ENCODE peak calls at places on chromosomes 5 and 9, in nine cellular contexts. E, F, M, I, Z, B, C, J and S are unnamed samples.

GRCh38 chr9:137295313-137296213 is 6.5 kb downstream of the NRARP start:
- DNase-seq in J (no peak), M (peak; percentile 57), F (no peak), I (peak; percentile 66), C (no peak), B (peak; percentile 64), Z (no peak), E (peak; percentile 70), S (no peak)

GRCh38 chr9:124309665-124310064 is 51.9 kb downstream of the NEK6 start:
- DNase-seq in M (no peak), C (peak; percentile 95), Z (no peak), E (no peak), B (no peak), F (peak; percentile 88), J (peak; percentile 96), I (peak; percentile 71), S (no peak)

GRCh38 chr9:127426756-127427155 is 2.6 kb downstream of the ZNF79 start:
- DNase-seq in Z (no peak), B (no peak), E (no peak), F (no peak), I (no peak), C (no peak), J (no peak), M (no peak), S (no peak)

GRCh38 chr5:57216714-57217113 is 42.9 kb downstream of the GPBP1 start:
- DNase-seq in J (no peak), I (no peak), F (no peak), C (no peak), M (no peak), E (no peak), B (no peak), Z (no peak), S (no peak)

GRCh38 chr9:72586388-72587160 is 65.2 kb downstream of the TMC1 start:
- DNase-seq in F (no peak), C (no peak), I (no peak), M (no peak), B (no peak), E (no peak), Z (no peak), J (no peak), S (no peak)

GRCh38 chr5:54087436-54087835 is 222.9 kb downstream of the ARL15 start:
- DNase-seq in F (no peak), Z (no peak), I (no peak), M (no peak), E (no peak), C (no peak), J (no peak), B (no peak), S (no peak)

GRCh38 chr5:180090769-180091546 is 19.4 kb upstream of the RNF130 start:
- DNase-seq in M (peak; percentile 56), B (peak; percentile 52), F (no peak), I (peak; percentile 90), E (no peak), J (no peak), C (peak; percentile 46), Z (peak; percentile 34), S (peak; percentile 27)

GRCh38 chr5:173056783-173057061 is 570 bp downstream of the CREBRF start:
- DNase-seq in E (no peak), I (no peak), Z (no peak), J (no peak), C (no peak), B (no peak), F (no peak), M (no peak), S (no peak)

GRCh38 chr9:6014668-6015270 is 655 bp downstream of the RANBP6 start:
- DNase-seq in B (no peak), J (no peak), M (no peak), C (no peak), Z (no peak), F (no peak), E (no peak), I (no peak), S (no peak)

GRCh38 chr5:75043736-75044264 is 8.6 kb downstream of the GCNT4 start:
- DNase-seq in Z (no peak), J (no peak), C (no peak), F (no peak), E (no peak), I (no peak), M (no peak), B (no peak), S (no peak)

GRCh38 chr5:52915176-52915875 is 73.8 kb upstream of the ITGA2 start:
- DNase-seq in F (no peak), M (peak; percentile 40), J (peak; percentile 79), I (peak; percentile 47), E (no peak), B (peak; percentile 63), Z (peak; percentile 48), C (no peak), S (no peak)

GRCh38 chr5:456351-457194 is 13.6 kb downstream of the EXOC3 start:
- DNase-seq in M (peak; percentile 15), J (no peak), E (peak; percentile 41), F (peak; percentile 34), I (peak; percentile 21), Z (no peak), C (peak; percentile 55), B (no peak), S (no peak)

GRCh38 chr9:135288941-135289534 is 190.5 kb upstream of the PPP1R26 start:
- DNase-seq in I (no peak), E (no peak), J (no peak), C (no peak), Z (no peak), F (no peak), M (no peak), B (no peak), S (no peak)

GRCh38 chr5:163260961-163261360 is 176.4 kb upstream of the CCNG1 start:
- DNase-seq in C (no peak), E (no peak), I (no peak), M (no peak), J (no peak), B (no peak), Z (no peak), F (no peak), S (no peak)

GRCh38 chr5:59115345-59115744 is 532.5 kb downstream of the RAB3C start:
- DNase-seq in M (no peak), J (no peak), C (no peak), Z (no peak), I (no peak), F (no peak), B (no peak), E (no peak), S (no peak)

DNA sequence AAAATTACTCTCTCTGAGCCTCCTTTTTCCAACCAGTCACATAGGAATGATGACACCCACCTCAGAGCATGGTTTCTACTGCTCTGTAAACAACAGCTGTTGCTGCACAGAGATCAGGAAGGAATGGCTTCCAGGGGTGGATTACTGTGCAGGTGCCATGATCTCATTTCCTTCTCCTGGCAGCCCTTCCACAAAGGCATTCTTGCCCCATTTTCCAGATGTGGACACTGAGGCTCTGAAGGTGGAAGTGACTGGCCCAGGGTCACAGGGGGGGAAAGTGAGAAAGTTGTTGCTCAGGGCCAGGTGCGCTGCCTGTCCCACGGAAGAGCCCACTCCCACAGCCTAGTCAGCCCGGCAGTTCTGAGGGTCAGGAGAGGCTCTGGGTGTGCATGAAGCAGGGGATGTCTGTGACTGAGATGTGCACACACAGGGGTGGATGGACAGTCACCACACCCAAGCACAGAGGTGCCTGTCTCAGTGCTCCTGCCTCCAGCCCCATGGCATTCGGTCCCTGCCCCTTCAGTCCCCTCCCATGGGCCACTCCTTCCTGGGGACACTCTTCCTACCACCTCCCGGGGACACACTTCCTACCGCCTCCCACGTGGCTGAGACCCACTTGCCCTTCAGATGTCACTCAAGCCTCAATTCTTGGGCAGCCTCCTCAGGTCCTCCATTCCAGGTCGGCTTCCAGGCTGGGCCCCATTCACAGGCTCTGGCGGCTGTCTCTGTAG is 17.0 kb downstream of the FGFR4 start:
- DNase-seq in J (no peak), Z (no peak), B (no peak), M (no peak), C (no peak), F (no peak), I (no peak), E (no peak), S (no peak)
- H3K27ac ChIP-seq in J (no peak overlapping the region), Z (no peak overlapping the region), B (no peak overlapping the region), M (no peak overlapping the region), C (no peak overlapping the region), F (no peak overlapping the region), I (no peak overlapping the region), E (no peak overlapping the region), S (no peak overlapping the region)

GRCh38 chr5:141519605-141520288 is 30.9 kb downstream of the PCDHGC5 start:
- DNase-seq in F (no peak), E (no peak), I (no peak), C (peak; percentile 39), Z (no peak), M (no peak), J (no peak), B (no peak), S (no peak)
- H3K4me1 ChIP-seq in F (no peaks in the 10 kb centered on the region), E (peaks cover 64% of the 10 kb centered on the region), I (no peaks in the 10 kb centered on the region), C (peaks cover 24% of the 10 kb centered on the region), Z (no peaks in the 10 kb centered on the region), M (peaks cover 55% of the 10 kb centered on the region), J (peaks cover 43% of the 10 kb centered on the region), B (peaks cover 2% of the 10 kb centered on the region), S (peaks cover 14% of the 10 kb centered on the region)

DNA sequence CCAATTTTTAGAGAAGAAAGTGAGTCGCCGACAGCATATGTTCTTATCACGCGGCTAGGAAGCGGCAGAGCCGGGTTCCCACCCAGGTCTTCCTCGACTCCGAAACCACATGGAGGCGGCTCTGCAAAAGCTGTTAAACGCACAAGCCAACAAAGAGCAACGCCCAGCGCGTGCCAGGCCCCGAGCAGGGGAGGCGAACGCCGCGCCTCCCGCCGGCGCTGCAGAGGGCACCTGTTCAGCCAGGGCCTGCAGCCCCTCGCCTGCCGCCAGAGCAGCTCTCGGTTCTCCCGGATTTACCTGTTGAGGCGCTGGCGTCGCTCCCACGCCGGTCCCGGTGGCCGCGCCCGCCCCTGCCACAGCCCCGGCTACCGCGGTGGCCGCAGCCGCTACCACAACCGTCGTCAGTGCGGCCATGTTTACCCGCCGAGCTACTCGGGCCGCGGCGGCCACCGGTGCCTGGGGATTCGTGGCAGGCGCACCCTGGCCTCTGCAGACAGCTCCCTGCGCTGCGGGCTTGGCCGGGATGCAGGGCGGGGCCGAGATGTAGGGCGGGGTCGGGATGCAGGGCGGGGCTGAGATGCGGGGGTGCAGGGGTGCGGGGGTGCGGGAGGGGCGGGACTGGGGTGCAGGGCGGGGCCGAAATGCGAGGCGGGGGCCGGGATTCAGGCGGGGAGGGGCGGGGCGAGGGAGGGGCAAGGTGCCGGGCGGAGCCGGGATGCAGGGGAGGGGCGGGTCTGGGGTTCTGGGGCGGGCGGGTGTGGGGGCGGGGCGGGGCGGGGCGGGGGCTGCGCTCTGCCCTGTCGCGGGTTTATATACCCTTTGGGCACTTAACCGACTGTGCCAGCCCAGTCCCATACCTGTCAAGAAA is at the start of gene CCDC112:
- DNase-seq in M (peak; percentile 87), E (peak; percentile 94), I (peak; percentile 90), B (peak; percentile 84), Z (peak; percentile 77), C (peak; percentile 82), J (no peak), F (peak; percentile 84), S (peak; percentile 85)
- H3K27ac ChIP-seq in M (peak within 1 kb of the TSS; percentile 84), E (peak within 1 kb of the TSS; percentile 78), I (no peak within 1 kb of the TSS), B (peak within 1 kb of the TSS; percentile 66), Z (peak within 1 kb of the TSS; percentile 62), C (no peak within 1 kb of the TSS), J (peak within 1 kb of the TSS; percentile 72), F (no peak within 1 kb of the TSS), S (peak within 1 kb of the TSS; percentile 57)

DNA sequence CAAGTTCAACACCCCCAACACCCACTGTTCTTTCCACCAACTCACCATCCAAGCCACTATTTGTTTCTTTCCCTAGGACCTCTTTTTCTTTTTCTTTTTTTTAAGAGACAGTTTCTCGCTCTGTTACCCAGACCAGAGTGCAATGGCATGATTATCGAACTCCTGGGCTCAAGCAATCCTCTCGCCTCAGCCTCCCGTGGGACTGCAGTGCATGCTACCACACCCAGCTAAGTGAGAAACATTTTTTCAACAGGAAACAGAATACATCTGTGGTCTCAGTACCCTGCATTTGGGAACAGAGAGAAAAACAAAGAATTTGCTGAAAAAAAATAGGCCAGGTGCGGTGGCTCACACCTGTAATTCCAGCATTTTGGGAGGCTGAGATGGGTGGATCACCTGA is 24.6 kb downstream of the B4GALT1 start:
- DNase-seq in E (no peak), J (no peak), Z (no peak), F (no peak), C (no peak), M (no peak), I (no peak), B (no peak), S (no peak)
- H3K4me1 ChIP-seq in E (peaks cover 92% of the 10 kb centered on the region), J (peaks cover 5% of the 10 kb centered on the region), Z (peaks cover 8% of the 10 kb centered on the region), F (peaks cover 11% of the 10 kb centered on the region), C (peaks cover 32% of the 10 kb centered on the region), M (peaks cover 88% of the 10 kb centered on the region), I (no peaks in the 10 kb centered on the region), B (peaks cover 25% of the 10 kb centered on the region), S (peaks cover 27% of the 10 kb centered on the region)